ENCODE peak calls at places on chromosomes 13 and 19, in four cellular contexts. One of them, this sample, is unnamed.
A peak's percentile ranks its signal among the peaks of the same experiment; 100 is the strongest.

GRCh38 chr19:47323872-47324271 is 8.1 kb upstream of the C5AR2 start:
- DNase-seq in SK-N-SH: peak; percentile 15
- DNase-seq in thoracic aorta: no peak
- DNase-seq in psoas muscle: no peak
- DNase-seq in this sample: no peak

GRCh38 chr13:24074687-24075086 is 85.8 kb upstream of the SPATA13 start:
- DNase-seq in SK-N-SH: no peak
- DNase-seq in thoracic aorta: no peak
- DNase-seq in psoas muscle: no peak
- DNase-seq in this sample: no peak

GRCh38 chr13:80952158-80952557 is 611.2 kb upstream of the SPRY2 start:
- DNase-seq in SK-N-SH: no peak
- DNase-seq in thoracic aorta: no peak
- DNase-seq in psoas muscle: no peak
- DNase-seq in this sample: no peak

GRCh38 chr13:44899967-44900366 is 89.3 kb downstream of the NUFIP1 start:
- DNase-seq in SK-N-SH: peak; percentile 43
- DNase-seq in thoracic aorta: no peak
- DNase-seq in psoas muscle: no peak
- DNase-seq in this sample: no peak

GRCh38 chr19:54160948-54161347 is 1.4 kb upstream of the LENG1 start:
- DNase-seq in SK-N-SH: no peak
- DNase-seq in thoracic aorta: no peak
- DNase-seq in psoas muscle: no peak
- DNase-seq in this sample: no peak

GRCh38 chr19:41974652-41975051 is 15.5 kb upstream of the RABAC1 start:
- DNase-seq in SK-N-SH: no peak
- DNase-seq in thoracic aorta: no peak
- DNase-seq in psoas muscle: no peak
- DNase-seq in this sample: no peak

GRCh38 chr19:50877338-50877737 is 4.1 kb downstream of the KLK2 start:
- DNase-seq in SK-N-SH: no peak
- DNase-seq in thoracic aorta: no peak
- DNase-seq in psoas muscle: no peak
- DNase-seq in this sample: no peak

GRCh38 chr19:29625316-29625715 is 19.2 kb downstream of the POP4 start:
- DNase-seq in SK-N-SH: no peak
- DNase-seq in thoracic aorta: no peak
- DNase-seq in psoas muscle: no peak
- DNase-seq in this sample: no peak

GRCh38 chr19:46618670-46619231 is 6.1 kb downstream of the PTGIR start:
- DNase-seq in SK-N-SH: peak; percentile 2
- DNase-seq in thoracic aorta: no peak
- DNase-seq in psoas muscle: peak; percentile 54
- DNase-seq in this sample: no peak

GRCh38 chr13:99677388-99677951 is 176.2 kb downstream of the TM9SF2 start:
- DNase-seq in SK-N-SH: peak; percentile 44
- DNase-seq in thoracic aorta: no peak
- DNase-seq in psoas muscle: no peak
- DNase-seq in this sample: no peak

GRCh38 chr13:58955546-58956385 is 1208.0 kb downstream of the DIAPH3 start:
- DNase-seq in SK-N-SH: no peak
- DNase-seq in thoracic aorta: no peak
- DNase-seq in psoas muscle: no peak
- DNase-seq in this sample: no peak

GRCh38 chr13:54643863-54644262 is 1615.2 kb downstream of the OLFM4 start:
- DNase-seq in SK-N-SH: no peak
- DNase-seq in thoracic aorta: no peak
- DNase-seq in psoas muscle: no peak
- DNase-seq in this sample: no peak

GRCh38 chr13:105908581-105908980 is 626.9 kb downstream of the EFNB2 start:
- DNase-seq in SK-N-SH: no peak
- DNase-seq in thoracic aorta: no peak
- DNase-seq in psoas muscle: no peak
- DNase-seq in this sample: no peak

GRCh38 chr19:49017041-49017665 is at the start of gene LHB:
- DNase-seq in SK-N-SH: peak; percentile 42
- DNase-seq in thoracic aorta: no peak
- DNase-seq in psoas muscle: no peak
- DNase-seq in this sample: no peak

GRCh38 chr19:46428278-46429141 is at the start of gene PNMA8C:
- DNase-seq in SK-N-SH: peak; percentile 91
- DNase-seq in thoracic aorta: peak; percentile 66
- DNase-seq in psoas muscle: peak; percentile 80
- DNase-seq in this sample: peak; percentile 12

DNA sequence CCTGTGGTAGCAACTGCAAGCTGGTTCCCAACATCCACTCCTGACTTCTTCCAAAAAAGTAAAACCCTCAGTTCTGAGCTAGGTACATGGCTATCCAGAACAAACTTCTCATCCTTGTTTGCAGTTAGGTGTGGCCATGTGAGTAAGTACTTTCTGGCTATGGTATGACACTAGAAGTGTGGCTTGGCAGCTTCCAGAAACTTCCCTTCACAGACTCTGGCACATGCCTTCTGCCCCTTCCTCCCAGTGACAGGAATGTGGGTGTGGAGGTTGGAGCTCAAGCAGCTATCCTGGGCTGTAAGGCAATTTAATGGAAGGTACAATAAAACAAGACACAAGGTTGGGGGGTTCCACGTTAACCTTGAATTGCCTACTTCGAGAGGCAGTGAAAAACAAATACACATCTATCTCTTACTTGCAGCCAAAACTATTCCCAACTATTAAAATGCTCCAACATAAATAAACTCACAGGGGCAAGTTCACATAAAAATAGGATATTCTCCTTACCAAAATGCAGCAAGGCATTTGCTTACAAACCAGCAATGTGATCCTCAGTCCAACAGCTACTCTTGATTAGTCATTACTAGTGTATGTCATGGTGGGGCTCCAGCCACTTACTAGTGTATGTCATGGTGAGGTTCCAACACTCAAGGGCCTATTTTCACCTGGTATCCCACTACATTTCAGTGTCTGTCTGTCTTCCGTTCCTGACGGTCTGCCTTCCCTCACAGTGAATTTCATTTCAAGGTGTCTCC is 3.1 kb downstream of the SMG9 start:
- DNase-seq in SK-N-SH: no peak
- DNase-seq in thoracic aorta: no peak
- DNase-seq in psoas muscle: no peak
- DNase-seq in this sample: no peak
- H3K36me3 ChIP-seq in SK-N-SH: peaks cover 46% of the 10 kb centered on the region
- H3K36me3 ChIP-seq in thoracic aorta: peaks cover 32% of the 10 kb centered on the region
- H3K36me3 ChIP-seq in psoas muscle: no peaks in the 10 kb centered on the region
- H3K36me3 ChIP-seq in this sample: peaks cover 32% of the 10 kb centered on the region

DNA sequence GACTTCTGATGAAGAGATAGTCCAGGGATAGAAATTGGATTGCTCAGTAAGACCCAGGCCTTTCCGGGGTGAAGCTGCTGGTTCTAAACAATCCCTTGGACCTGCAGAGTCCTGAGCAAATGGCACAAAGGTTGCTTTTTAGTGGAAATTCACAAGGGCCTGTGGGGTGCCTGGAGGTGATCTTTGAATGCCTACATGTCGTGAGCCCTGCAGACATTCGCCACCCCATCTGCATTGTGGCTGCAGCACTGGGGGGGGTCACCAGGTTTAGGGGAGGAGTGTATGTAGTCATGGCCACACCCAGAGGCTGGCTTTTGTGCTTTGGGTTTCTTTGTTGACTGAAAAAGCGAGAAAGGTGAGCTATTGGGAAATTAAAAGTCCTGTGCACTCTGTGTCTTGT is 41.4 kb downstream of the SLC7A9 start:
- DNase-seq in SK-N-SH: no peak
- DNase-seq in thoracic aorta: no peak
- DNase-seq in psoas muscle: no peak
- DNase-seq in this sample: no peak
- H3K27ac ChIP-seq in SK-N-SH: no peak overlapping the region
- H3K27ac ChIP-seq in thoracic aorta: no peak overlapping the region
- H3K27ac ChIP-seq in psoas muscle: no peak overlapping the region
- H3K27ac ChIP-seq in this sample: no peak overlapping the region

DNA sequence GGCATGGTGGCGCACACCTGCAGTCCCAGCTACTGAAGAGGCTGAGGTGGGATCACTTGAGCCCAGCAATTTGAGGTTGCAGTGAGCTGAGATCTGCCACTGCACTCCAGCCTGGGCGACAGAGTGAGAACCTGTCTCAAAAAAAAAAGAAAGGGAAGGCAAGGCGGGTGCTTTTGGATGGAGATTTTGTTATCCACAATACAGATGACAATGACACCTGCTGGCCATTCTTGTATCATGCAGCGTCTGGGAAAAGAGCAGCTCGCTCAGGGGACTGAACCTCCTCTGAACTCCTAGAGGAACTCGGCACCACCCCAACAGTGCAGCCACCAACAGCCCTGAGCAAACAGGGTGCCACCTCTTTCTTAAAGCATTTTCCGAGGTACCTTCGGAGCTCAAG is 22.8 kb downstream of the HAUS8 start:
- DNase-seq in SK-N-SH: peak; percentile 62
- DNase-seq in thoracic aorta: no peak
- DNase-seq in psoas muscle: no peak
- DNase-seq in this sample: peak; percentile 19
- H3K36me3 ChIP-seq in SK-N-SH: peaks cover 17% of the 10 kb centered on the region
- H3K36me3 ChIP-seq in thoracic aorta: peaks cover 12% of the 10 kb centered on the region
- H3K36me3 ChIP-seq in psoas muscle: no peaks in the 10 kb centered on the region
- H3K36me3 ChIP-seq in this sample: peaks cover 22% of the 10 kb centered on the region

GRCh38 chr13:113001251-113002140 is 32.5 kb downstream of the MCF2L start:
- DNase-seq in SK-N-SH: peak; percentile 95
- DNase-seq in thoracic aorta: no peak
- DNase-seq in psoas muscle: no peak
- DNase-seq in this sample: peak; percentile 3

GRCh38 chr13:113002891-113003290 is 33.9 kb downstream of the MCF2L start:
- DNase-seq in SK-N-SH: no peak
- DNase-seq in thoracic aorta: no peak
- DNase-seq in psoas muscle: no peak
- DNase-seq in this sample: no peak

GRCh38 chr13:113000575-113000974 is 31.6 kb downstream of the MCF2L start:
- DNase-seq in SK-N-SH: peak; percentile 61
- DNase-seq in thoracic aorta: no peak
- DNase-seq in psoas muscle: no peak
- DNase-seq in this sample: no peak

GRCh38 chr13:113004126-113004525 is 35.1 kb downstream of the MCF2L start:
- DNase-seq in SK-N-SH: no peak
- DNase-seq in thoracic aorta: no peak
- DNase-seq in psoas muscle: no peak
- DNase-seq in this sample: no peak

DNA sequence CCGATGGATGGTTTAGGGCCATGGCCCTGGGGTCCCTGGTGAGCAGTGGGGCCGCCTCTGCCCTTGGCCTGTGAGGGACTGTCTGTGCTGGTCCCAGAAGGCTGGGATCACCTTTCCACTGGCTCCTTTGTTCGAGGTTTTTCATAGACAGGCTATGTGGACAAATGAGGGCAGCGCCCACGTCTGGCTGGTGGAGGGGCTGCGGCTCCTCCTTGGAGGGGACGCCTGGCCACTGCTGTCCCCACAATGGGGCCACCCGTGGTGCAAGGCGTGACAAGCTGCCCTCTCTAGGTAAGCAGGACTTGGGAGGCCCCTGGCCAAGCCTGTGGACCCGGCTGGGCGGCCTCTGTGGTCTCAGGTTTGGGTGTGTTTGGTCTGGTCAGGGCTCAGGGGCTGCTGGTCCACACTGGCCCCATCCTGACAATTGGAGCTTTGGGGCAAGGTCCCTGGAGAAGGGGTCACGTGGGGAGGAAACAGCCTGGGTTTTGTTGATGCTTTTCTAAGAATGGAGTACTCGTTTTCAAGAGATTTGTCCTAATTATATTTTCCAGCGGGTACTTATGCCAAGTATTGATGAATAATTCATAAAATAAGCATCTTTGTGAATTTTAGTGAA is 33.3 kb downstream of the MCF2L start:
- DNase-seq in SK-N-SH: peak; percentile 92
- DNase-seq in thoracic aorta: no peak
- DNase-seq in psoas muscle: no peak
- DNase-seq in this sample: no peak
- H3K27ac ChIP-seq in SK-N-SH: no peak overlapping the region
- H3K27ac ChIP-seq in thoracic aorta: no peak overlapping the region
- H3K27ac ChIP-seq in psoas muscle: no peak overlapping the region
- H3K27ac ChIP-seq in this sample: no peak overlapping the region

GRCh38 chr19:10163557-10163956 is 31.2 kb downstream of the DNMT1 start:
- DNase-seq in SK-N-SH: no peak
- DNase-seq in thoracic aorta: no peak
- DNase-seq in psoas muscle: no peak
- DNase-seq in this sample: no peak
- H3K36me3 ChIP-seq in SK-N-SH: peaks cover 51% of the 10 kb centered on the region
- H3K36me3 ChIP-seq in thoracic aorta: peaks cover 43% of the 10 kb centered on the region
- H3K36me3 ChIP-seq in psoas muscle: no peaks in the 10 kb centered on the region
- H3K36me3 ChIP-seq in this sample: peaks cover 36% of the 10 kb centered on the region

DNA sequence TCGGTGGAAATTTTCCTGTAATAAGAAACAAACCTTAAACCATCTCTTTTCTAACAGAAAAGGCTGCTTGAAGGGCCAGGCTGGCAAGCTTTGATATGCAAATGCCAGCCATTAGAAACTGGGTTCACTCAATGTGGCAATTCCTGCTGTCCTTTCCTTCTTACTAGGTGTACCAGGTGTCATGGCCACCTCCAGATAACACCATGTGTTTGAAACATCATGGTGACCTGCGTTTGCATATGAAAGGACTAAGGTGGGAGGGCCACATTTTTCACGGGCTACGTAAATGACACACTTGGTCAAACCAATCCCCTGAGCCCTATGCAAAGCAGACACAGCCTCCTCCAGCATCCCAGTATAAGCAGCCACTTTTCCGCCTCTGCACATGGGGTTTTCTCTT is 789.1 kb upstream of the SLITRK5 start:
- DNase-seq in SK-N-SH: no peak
- DNase-seq in thoracic aorta: no peak
- DNase-seq in psoas muscle: no peak
- DNase-seq in this sample: no peak
- H3K27ac ChIP-seq in SK-N-SH: no peak overlapping the region
- H3K27ac ChIP-seq in thoracic aorta: no peak overlapping the region
- H3K27ac ChIP-seq in psoas muscle: no peak overlapping the region
- H3K27ac ChIP-seq in this sample: no peak overlapping the region

DNA sequence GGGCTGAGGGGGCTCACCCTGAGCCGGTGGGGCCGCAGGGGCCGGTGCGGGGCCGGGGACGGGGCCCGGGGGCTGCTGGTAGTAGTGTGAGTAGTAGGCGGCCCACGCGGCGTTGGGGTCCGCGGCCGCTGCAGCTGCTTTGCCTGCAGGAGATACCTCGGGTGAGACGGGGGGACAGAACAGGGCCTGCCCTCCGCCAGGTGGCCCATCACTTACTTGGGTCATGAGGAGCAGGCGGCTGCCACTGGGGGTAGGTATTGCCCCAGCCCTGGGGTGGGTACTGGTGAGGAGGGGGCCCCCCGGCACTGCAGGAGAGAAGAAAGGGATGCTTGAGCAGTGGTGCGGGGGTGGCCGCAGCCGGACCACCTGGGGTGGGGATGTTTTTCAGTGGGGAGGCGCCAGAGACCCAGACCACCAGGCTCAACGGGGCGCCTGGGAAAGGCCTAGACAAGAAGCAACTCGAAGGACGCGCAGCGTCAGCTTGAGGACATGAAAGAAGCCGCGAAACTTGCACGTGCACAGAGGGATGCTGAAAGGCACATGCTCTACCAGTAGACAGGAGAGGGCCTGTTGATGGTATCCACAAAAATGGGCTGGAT is 8.9 kb downstream of the KHSRP start:
- DNase-seq in SK-N-SH: no peak
- DNase-seq in thoracic aorta: no peak
- DNase-seq in psoas muscle: no peak
- DNase-seq in this sample: no peak
- H3K36me3 ChIP-seq in SK-N-SH: peaks cover 27% of the 10 kb centered on the region
- H3K36me3 ChIP-seq in thoracic aorta: peaks cover 65% of the 10 kb centered on the region
- H3K36me3 ChIP-seq in psoas muscle: peaks cover 15% of the 10 kb centered on the region
- H3K36me3 ChIP-seq in this sample: peaks cover 45% of the 10 kb centered on the region

This sample was measured in CD8-positive, alpha-beta memory T cell.